ENCODE peak calls at places on chromosomes 16 and 17, in six cellular contexts. S is stomach; B is psoas muscle; N is heart left ventricle; P is colonic mucosa; C is CD8-positive, alpha-beta T cell. K is an unnamed sample. For H3K9me3, the result is how much of the 10 kb centered on the place peaks cover.

GRCh38 chr17:59962739-59963318 is 1.7 kb downstream of the RNFT1 start:
- DNase-seq in S (no peak), B (no peak), N (no peak), P (no peak), C (no peak), K (no peak)

GRCh38 chr17:75103601-75104554 is 5.9 kb upstream of the ARMC7 start:
- DNase-seq in S (no peak), B (no peak), N (no peak), P (no peak), C (no peak), K (no peak)

GRCh38 chr16:18937390-18937789 is 11.2 kb upstream of the SMG1 start:
- DNase-seq in S (no peak), B (no peak), N (no peak), P (no peak), C (no peak), K (no peak)

GRCh38 chr17:73976676-73977521 is 226.6 kb upstream of the RPL38 start:
- DNase-seq in S (no peak), B (no peak), N (peak), P (no peak), C (no peak), K (no peak)

GRCh38 chr17:78779848-78780247 is 2.2 kb downstream of the CYTH1 start:
- DNase-seq in S (no peak), B (no peak), N (no peak), P (peak), C (peak), K (no peak)

GRCh38 chr16:58499615-58500328 is at the start of gene NDRG4:
- DNase-seq in S (peak), B (peak), N (peak), P (peak), C (no peak), K (peak)

GRCh38 chr17:13967416-13967815 is 101.9 kb upstream of the COX10 start:
- DNase-seq in S (no peak), B (no peak), N (no peak), P (no peak), C (no peak), K (no peak)

GRCh38 chr17:29617125-29617480 is 5.6 kb downstream of the CORO6 start:
- DNase-seq in S (peak), B (peak), N (peak), P (peak), C (peak), K (peak)

GRCh38 chr16:59259964-59260348 is 525.8 kb upstream of the GOT2 start:
- DNase-seq in S (no peak), B (no peak), N (no peak), P (no peak), C (no peak), K (no peak)

GRCh38 chr16:25007284-25007984 is 7.7 kb downstream of the ARHGAP17 start:
- DNase-seq in S (no peak), B (no peak), N (no peak), P (no peak), C (no peak), K (no peak)

GRCh38 chr17:32206816-32207215 is 58.8 kb upstream of the RHBDL3 start:
- DNase-seq in S (no peak), B (no peak), N (no peak), P (no peak), C (no peak), K (no peak)

GRCh38 chr17:44911133-44912001 is 3.9 kb downstream of the GFAP start:
- DNase-seq in S (peak), B (peak), N (peak), P (peak), C (peak), K (peak)

GRCh38 chr16:88826070-88826840 is 14.5 kb upstream of the APRT start:
- DNase-seq in S (peak), B (no peak), N (no peak), P (peak), C (no peak), K (no peak)

GRCh38 chr17:78935419-78936323 is 10.5 kb upstream of the TIMP2 start:
- DNase-seq in S (peak), B (peak), N (peak), P (peak), C (no peak), K (peak)

GRCh38 chr16:55204094-55204493 is 119.9 kb upstream of the IRX6 start:
- DNase-seq in S (no peak), B (no peak), N (no peak), P (no peak), C (no peak), K (no peak)

GRCh38 chr17:55635253-55635766 is 87.4 kb downstream of the TMEM100 start:
- DNase-seq in S (no peak), B (no peak), N (peak), P (no peak), C (no peak), K (no peak)

GRCh38 chr16:4505356-4506153 is 29.4 kb downstream of the HMOX2 start:
- DNase-seq in S (peak), B (no peak), N (no peak), P (no peak), C (peak), K (no peak)

GRCh38 chr17:32609085-32609484 is 122.3 kb downstream of the CDK5R1 start:
- DNase-seq in S (peak), B (peak), N (peak), P (peak), C (peak), K (peak)

GRCh38 chr17:34841467-34841866 is 119.8 kb downstream of the CCT6B start:
- DNase-seq in S (no peak), B (no peak), N (no peak), P (no peak), C (no peak), K (no peak)

GRCh38 chr16:27475561-27475960 is 73.6 kb downstream of the IL21R start:
- DNase-seq in S (no peak), B (no peak), N (no peak), P (no peak), C (no peak), K (no peak)

GRCh38 chr16:69709456-69710084 is 16.8 kb downstream of the NQO1 start:
- DNase-seq in S (no peak), B (no peak), N (no peak), P (no peak), C (no peak), K (peak)

GRCh38 chr16:69712277-69712676 is 14.1 kb downstream of the NQO1 start:
- DNase-seq in S (no peak), B (no peak), N (no peak), P (no peak), C (no peak), K (no peak)

GRCh38 chr16:69717066-69717465 is 9.3 kb downstream of the NQO1 start:
- DNase-seq in S (no peak), B (no peak), N (no peak), P (no peak), C (no peak), K (no peak)

GRCh38 chr16:69711115-69711740 is 15.1 kb downstream of the NQO1 start:
- DNase-seq in S (peak), B (no peak), N (no peak), P (peak), C (no peak), K (peak)

DNA sequence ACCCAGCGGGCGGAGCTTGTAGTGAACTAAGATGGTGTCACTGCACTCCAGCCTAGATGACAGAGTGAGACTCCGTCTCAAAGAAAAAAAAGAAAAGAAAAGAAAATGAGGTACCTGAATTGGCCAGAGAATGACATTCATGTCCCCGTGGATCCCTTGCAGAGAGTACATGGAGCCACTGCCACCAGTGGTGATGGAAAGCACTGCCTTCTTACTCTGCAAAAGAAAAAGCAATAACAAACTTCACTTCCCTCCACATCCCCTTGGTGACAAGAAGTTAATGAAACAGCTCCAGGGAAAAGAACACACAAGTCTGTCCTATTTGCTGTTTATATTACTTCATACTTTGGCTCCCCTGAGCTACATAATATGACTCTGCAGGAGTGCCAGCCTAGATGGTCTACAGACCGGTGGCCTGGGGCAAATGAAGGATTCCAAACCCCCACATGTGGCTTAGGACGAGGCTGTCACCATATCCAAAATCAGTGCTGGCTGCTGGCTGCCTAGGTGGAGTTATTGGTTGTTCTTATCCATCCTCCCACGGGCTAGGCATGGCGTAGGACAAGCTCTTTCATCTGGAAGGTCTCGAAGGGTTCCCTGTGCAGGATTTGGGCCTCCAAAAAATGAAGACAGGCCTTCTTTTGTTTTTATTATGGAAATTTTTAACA is 13.3 kb downstream of the NQO1 start:
- DNase-seq in S (no peak), B (no peak), N (no peak), P (no peak), C (no peak), K (no peak)
- H3K9me3 ChIP-seq in S (under half), B (under half), N (under half), P (under half), C (under half), K (under half)

DNA sequence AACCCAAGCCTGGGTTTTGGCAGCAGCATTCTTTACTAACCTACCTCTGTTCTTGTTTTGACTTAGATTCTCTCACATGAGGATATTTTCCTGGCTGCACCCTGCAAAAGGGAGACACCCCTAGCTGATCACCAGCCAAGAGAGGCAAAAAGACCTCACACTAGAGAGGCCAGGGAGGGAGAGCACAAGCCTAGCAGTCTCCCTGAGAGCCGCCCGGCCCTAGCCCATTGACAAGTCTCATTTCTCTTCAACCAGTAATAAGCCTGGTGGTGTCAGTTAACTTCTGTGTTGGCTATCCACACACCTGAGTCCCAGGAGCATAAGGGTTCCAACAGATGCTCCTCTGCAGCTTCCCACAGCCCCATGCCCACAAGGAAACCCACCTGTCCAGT is 18.5 kb upstream of the SREBF1 start:
- DNase-seq in S (no peak), B (no peak), N (no peak), P (no peak), C (no peak), K (no peak)
- H3K9me3 ChIP-seq in S (under half), B (under half), N (under half), P (under half), C (under half), K (under half)

DNA sequence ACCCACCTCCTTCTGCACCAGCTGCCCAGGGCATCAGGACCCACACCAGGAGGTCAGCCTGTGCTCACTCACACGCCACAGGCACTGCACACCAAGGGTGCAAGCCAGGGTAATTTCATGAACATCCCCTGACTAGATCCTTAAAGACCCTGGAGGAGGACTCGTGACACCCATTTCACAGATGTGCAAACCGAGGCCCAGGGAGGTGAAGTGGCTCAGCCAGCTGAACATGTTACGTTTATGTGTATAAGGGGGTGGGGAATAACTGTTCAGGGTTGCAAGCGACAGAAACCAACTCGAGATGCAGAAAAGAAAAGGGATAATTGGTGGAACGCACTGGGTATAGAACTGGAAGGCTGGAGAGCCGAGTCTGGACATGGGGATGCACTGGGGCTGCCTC is 138.1 kb upstream of the FOXF1 start:
- DNase-seq in S (no peak), B (no peak), N (no peak), P (no peak), C (no peak), K (no peak)
- H3K9me3 ChIP-seq in S (under half), B (under half), N (under half), P (under half), C (under half), K (under half)

GRCh38 chr16:31880322-31880979 is 6.8 kb downstream of the ZNF267 start:
- DNase-seq in S (no peak), B (no peak), N (no peak), P (no peak), C (no peak), K (no peak)

GRCh38 chr16:31888735-31889134 is 15.1 kb downstream of the ZNF267 start:
- DNase-seq in S (no peak), B (no peak), N (no peak), P (no peak), C (no peak), K (no peak)

DNA sequence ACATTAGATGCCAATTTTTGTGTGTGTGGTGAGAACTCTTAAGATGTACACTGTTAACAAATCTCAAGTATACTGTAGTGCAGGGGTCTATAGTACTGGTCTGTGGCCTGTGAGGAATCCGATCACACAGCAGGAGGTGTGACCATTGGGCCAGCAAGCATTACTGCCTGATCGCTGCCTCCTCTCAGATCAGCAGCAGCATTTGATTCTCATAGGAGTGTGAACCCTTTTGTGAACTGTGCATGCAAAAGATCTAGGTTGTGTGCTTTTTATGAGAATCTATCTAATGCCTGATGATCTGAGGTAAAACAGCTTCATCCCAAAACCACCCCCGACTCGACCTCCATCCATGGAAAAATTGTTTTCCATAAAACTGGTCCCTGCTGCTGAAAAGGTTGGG is 12.6 kb downstream of the ZNF267 start:
- DNase-seq in S (no peak), B (no peak), N (no peak), P (no peak), C (no peak), K (no peak)
- H3K9me3 ChIP-seq in S (under half), B (under half), N (under half), P (under half), C (under half), K (under half)

GRCh38 chr16:77675464-77676324 is 46.6 kb upstream of the NUDT7 start:
- DNase-seq in S (peak), B (peak), N (peak), P (peak), C (peak), K (peak)
- H3K9me3 ChIP-seq in S (under half), B (under half), N (under half), P (under half), C (under half), K (under half)